ENCODE peak calls at places on chromosomes 4 and X, in six cellular contexts. E is AG04450, M is tibial artery, D is tibial nerve, T is heart left ventricle, C is fibroblast of mammary gland. L is an unnamed sample.

GRCh38 chrX:111652719-111653118 is 28.3 kb upstream of the ALG13 start:
- DNase-seq in E (no peak), T (no peak), M (no peak), C (peak; percentile 2), D (no peak), L (no peak)

GRCh38 chrX:153782324-153782723 is 1.5 kb downstream of the SRPK3 start:
- DNase-seq in D (no peak), M (no peak), E (no peak), C (no peak), T (no peak), L (no peak)

GRCh38 chrX:147897117-147897516 is 14.6 kb upstream of the FMR1 start:
- DNase-seq in E (no peak), M (no peak), D (no peak), C (no peak), T (no peak), L (no peak)

GRCh38 chr4:3047464-3048286 is 26.7 kb downstream of the HTT-AS start:
- DNase-seq in D (peak; percentile 76), M (peak; percentile 77), T (peak; percentile 75), C (peak; percentile 52), E (no peak), L (peak; percentile 56)

GRCh38 chr4:23455482-23455881 is 434.4 kb downstream of the PPARGC1A start:
- DNase-seq in E (no peak), D (no peak), C (no peak), T (no peak), M (no peak), L (no peak)

GRCh38 chr4:16881151-16881884 is 17.1 kb downstream of the LDB2 start:
- DNase-seq in M (no peak), E (no peak), D (no peak), C (no peak), T (no peak), L (no peak)

GRCh38 chr4:173857828-173858227 is 327.8 kb upstream of the HAND2 start:
- DNase-seq in D (no peak), E (no peak), T (no peak), M (no peak), C (peak; percentile 4), L (no peak)

GRCh38 chr4:176309772-176310171 is 10.0 kb upstream of the SPCS3 start:
- DNase-seq in E (no peak), M (no peak), D (no peak), C (peak; percentile 23), T (no peak), L (no peak)

GRCh38 chr4:79358438-79358837 is 32.6 kb upstream of the NAA11 start:
- DNase-seq in M (no peak), C (no peak), D (no peak), T (no peak), E (no peak), L (no peak)

GRCh38 chr4:183430317-183430986 is 14.0 kb upstream of the CDKN2AIP start:
- DNase-seq in D (no peak), T (no peak), M (no peak), C (no peak), E (no peak), L (no peak)

GRCh38 chr4:150366487-150366999 is 215.4 kb upstream of the MAB21L2 start:
- DNase-seq in C (no peak), M (no peak), T (no peak), D (no peak), E (no peak), L (no peak)

GRCh38 chr4:168610911-168611530 is 114.2 kb downstream of the PALLD start:
- DNase-seq in C (peak; percentile 56), T (no peak), M (no peak), D (no peak), E (no peak), L (no peak)

GRCh38 chr4:153204247-153205027 is at the start of gene TRIM2:
- DNase-seq in D (peak; percentile 73), T (peak; percentile 72), E (no peak), M (peak; percentile 72), C (peak; percentile 81), L (peak; percentile 79)

GRCh38 chrX:14963447-14964236 is 90.4 kb downstream of the MOSPD2 start:
- DNase-seq in T (no peak), E (no peak), D (no peak), C (peak; percentile 14), M (no peak), L (no peak)

GRCh38 chr4:152398060-152398459 is 137.8 kb downstream of the FBXW7 start:
- DNase-seq in T (no peak), M (no peak), E (no peak), D (no peak), C (peak; percentile 31), L (no peak)

GRCh38 chr4:99447079-99447478 is 11.9 kb upstream of the ADH7 start:
- DNase-seq in C (peak; percentile 63), T (no peak), M (no peak), E (peak; percentile 7), D (no peak), L (no peak)

GRCh38 chrX:21972721-21973120 is 32.2 kb downstream of the SMS start:
- DNase-seq in D (no peak), T (no peak), E (peak; percentile 44), C (peak; percentile 55), M (no peak), L (no peak)

GRCh38 chrX:72258174-72258573 is 18.9 kb downstream of the RPS4X start:
- DNase-seq in M (no peak), D (no peak), T (no peak), E (peak; percentile 57), C (peak; percentile 91), L (no peak)

GRCh38 chr4:104451573-104451972 is 43.1 kb downstream of the CXXC4 start:
- DNase-seq in T (no peak), M (no peak), C (peak; percentile 14), D (no peak), E (no peak), L (no peak)

GRCh38 chr4:129429566-129430339 is 333.8 kb downstream of the C4orf33 start:
- DNase-seq in D (no peak), C (no peak), T (no peak), E (no peak), M (no peak), L (no peak)

GRCh38 chr4:34733185-34733916 is 1511.0 kb downstream of the ARAP2 start:
- DNase-seq in E (no peak), D (no peak), M (no peak), T (no peak), C (peak; percentile 70), L (no peak)

GRCh38 chr4:39706334-39706733 is 8.4 kb downstream of the UBE2K start:
- DNase-seq in D (no peak), C (peak; percentile 87), T (no peak), M (peak; percentile 82), E (peak; percentile 60), L (peak; percentile 14)

GRCh38 chr4:25949166-25949748 is 35.2 kb downstream of the SMIM20 start:
- DNase-seq in C (no peak), D (no peak), M (no peak), T (no peak), E (no peak), L (no peak)

GRCh38 chrX:129701624-129702069 is 37.1 kb upstream of the XPNPEP2 start:
- DNase-seq in E (no peak), D (peak; percentile 78), M (peak; percentile 94), C (peak; percentile 91), T (peak; percentile 68), L (no peak)

GRCh38 chr4:112889619-112890294 is 159.7 kb upstream of the ANK2 start:
- DNase-seq in T (no peak), C (peak; percentile 95), M (no peak), D (peak; percentile 52), E (no peak), L (no peak)

GRCh38 chrX:7163146-7163677 is 15.3 kb upstream of the PUDP start:
- DNase-seq in C (peak; percentile 21), M (no peak), D (no peak), E (no peak), T (no peak), L (no peak)

DNA sequence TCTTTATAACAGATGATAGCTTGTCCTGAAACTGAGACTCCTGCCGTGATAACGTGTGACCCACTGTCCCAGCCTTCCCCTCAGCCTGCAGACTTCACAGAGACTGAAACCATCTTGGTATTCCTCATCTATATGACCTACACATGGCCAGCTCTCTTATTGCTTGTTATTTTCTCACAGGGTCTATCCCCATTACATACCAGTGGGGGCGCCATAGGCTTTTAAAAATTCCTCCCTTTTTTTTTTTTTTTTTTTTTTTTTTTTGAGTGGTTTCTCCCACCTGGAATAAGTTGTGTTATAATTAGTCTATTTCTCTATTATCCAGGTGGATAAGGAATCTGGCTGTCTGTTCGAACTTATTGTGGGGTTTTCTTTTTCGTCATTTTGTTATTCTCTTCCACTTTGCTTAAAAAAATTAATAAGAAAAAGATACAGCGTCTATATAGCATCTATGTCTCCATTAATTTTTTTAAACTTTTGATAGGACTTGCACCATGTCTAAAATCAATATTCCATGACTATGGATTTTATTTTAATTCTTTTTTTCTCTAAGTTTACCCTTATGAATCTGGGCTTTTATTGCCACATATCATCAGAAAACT is 47.2 kb downstream of the GYG2 start:
- DNase-seq in M (no peak), E (no peak), D (no peak), T (no peak), C (peak; percentile 19), L (no peak)
- TF ChIP-seq CTCF in M (no peak), E (peak; percentile 45), D (no peak), T (peak; percentile 40), C (peak; percentile 48), L (no peak)

DNA sequence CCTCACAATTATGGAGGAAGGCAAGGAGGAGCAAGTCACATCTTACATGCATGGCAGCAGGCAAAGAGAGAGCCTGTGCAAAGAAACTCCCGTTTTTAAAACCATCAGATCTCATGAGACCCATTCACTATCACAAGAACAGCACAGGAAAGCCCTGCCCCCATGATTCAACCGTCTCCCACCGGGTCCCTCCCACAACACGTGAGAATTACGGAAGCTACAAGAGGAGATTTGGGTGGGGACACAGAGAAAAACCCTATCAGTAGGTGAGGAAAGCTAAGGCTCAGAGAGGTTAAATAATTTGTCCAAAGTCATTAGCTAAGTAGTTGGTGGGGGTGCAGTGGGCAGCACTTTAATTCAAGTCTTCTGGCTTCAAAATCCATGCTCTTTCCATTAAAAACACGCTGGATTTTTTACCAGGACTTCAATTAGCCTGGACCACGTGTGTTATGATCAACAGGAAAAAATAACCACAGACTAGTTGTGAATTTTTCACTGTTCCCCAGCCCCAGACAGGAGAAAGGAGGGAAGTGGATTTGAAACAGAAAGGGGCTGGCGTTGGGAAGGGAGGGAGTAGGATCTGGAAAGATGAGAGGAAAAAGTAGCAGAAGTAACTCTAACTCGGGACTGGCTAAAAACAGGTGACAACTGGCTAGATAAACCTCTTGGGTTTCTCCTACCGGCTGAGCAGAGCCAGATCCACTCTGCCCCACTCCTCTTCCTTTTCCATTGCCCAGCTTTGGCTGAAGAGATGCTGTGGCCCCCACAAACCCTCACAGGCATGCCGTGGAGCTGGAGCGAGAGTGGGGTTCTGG is 986 bp downstream of the MTMR8 start:
- DNase-seq in T (no peak), D (no peak), E (no peak), C (no peak), M (no peak), L (no peak)
- H3K4me3 ChIP-seq in T (peak overlapping the region; percentile 63), D (peak overlapping the region; percentile 64), E (no peak overlapping the region), C (peak overlapping the region; percentile 42), M (peak overlapping the region; percentile 71), L (peak overlapping the region; percentile 47)

DNA sequence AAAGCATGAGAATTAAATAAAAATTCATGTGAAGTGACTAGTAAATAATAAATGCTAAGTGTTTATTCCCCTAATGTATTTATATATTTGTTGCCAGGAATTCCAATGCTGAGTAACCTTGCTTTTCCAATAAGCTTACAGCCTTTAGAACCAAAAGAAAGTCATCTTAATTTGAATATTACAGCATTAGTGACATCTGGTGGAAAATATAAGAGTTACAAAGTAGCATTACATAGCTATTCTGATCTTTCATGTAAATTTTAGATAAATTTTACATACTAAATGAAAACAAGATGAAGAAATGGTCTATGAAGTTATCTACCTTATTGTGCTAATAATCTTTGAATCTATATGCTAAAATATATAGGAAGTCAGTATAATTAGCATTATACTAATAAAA is 10.4 kb downstream of the MAD2L1 start:
- DNase-seq in T (no peak), C (peak; percentile 46), E (no peak), M (no peak), D (no peak), L (no peak)
- TF ChIP-seq CTCF in T (peak; percentile 27), C (peak; percentile 26), E (peak; percentile 38), M (peak; percentile 40), D (no peak), L (peak; percentile 19)

GRCh38 chr4:186570193-186570996 is 15.0 kb upstream of the MTNR1A start:
- DNase-seq in C (peak; percentile 19), E (peak; percentile 36), M (no peak), T (no peak), D (no peak), L (no peak)
- H3K4me3 ChIP-seq in C (peak overlapping the region; percentile 10), E (peak overlapping the region; percentile 28), M (peak overlapping the region; percentile 35), T (no peak overlapping the region), D (no peak overlapping the region), L (no peak overlapping the region)

L was measured in prostate gland.